ENCODE peak calls at places on chromosomes 16 and 17, in four cellular contexts. N is fibroblast of lung, O is tibial nerve, W is transverse colon. I is an unnamed sample.

GRCh38 chr16:64615647-64616280 is 506.1 kb downstream of the CDH11 start:
- DNase-seq in O (no peak), W (no peak), N (peak), I (no peak)

GRCh38 chr16:20865420-20866126 is 34.6 kb downstream of the DCUN1D3 start:
- DNase-seq in W (no peak), O (no peak), N (peak), I (no peak)

GRCh38 chr16:30775381-30776099 is 11.5 kb downstream of the ZNF629 start:
- DNase-seq in W (peak), O (peak), N (peak), I (peak)

GRCh38 chr16:58563775-58564174 is 48.5 kb downstream of the SETD6 start:
- DNase-seq in N (no peak), W (no peak), O (no peak), I (no peak)

GRCh38 chr16:53984936-53985335 is 281.0 kb downstream of the FTO start:
- DNase-seq in W (no peak), N (no peak), O (no peak), I (no peak)

GRCh38 chr17:73281926-73282325 is 20.2 kb upstream of the CPSF4L start:
- DNase-seq in O (no peak), W (no peak), N (no peak), I (no peak)

GRCh38 chr17:8068736-8069586 is 18.6 kb downstream of the ALOX12B start:
- DNase-seq in W (peak), O (peak), N (no peak), I (no peak)

GRCh38 chr17:57431415-57431814 is 175.1 kb downstream of the MSI2 start:
- DNase-seq in N (no peak), W (no peak), O (no peak), I (no peak)

GRCh38 chr17:43360376-43360738 is 38.4 kb upstream of the ARL4D start:
- DNase-seq in O (peak), N (peak), W (peak), I (no peak)

GRCh38 chr17:42917236-42917603 is 16.6 kb downstream of the G6PC1 start:
- DNase-seq in W (no peak), N (peak), O (no peak), I (no peak)

GRCh38 chr16:67931712-67932461 is at the start of gene CTRL:
- DNase-seq in O (no peak), W (no peak), N (no peak), I (no peak)

GRCh38 chr17:45955326-45955725 is 43.7 kb upstream of the STH start:
- DNase-seq in N (no peak), W (no peak), O (no peak), I (no peak)

GRCh38 chr16:17784073-17784472 is 313.3 kb upstream of the XYLT1 start:
- DNase-seq in N (peak), O (no peak), W (no peak), I (no peak)

GRCh38 chr16:3822366-3823045 is 58.0 kb downstream of the CREBBP start:
- DNase-seq in O (no peak), W (no peak), N (peak), I (no peak)

GRCh38 chr17:29645516-29646051 is 22.9 kb upstream of the CORO6 start:
- DNase-seq in W (peak), N (peak), O (peak), I (no peak)

GRCh38 chr17:55300479-55301290 is 35.9 kb downstream of the HLF start:
- DNase-seq in O (no peak), W (no peak), N (no peak), I (no peak)

GRCh38 chr17:18069101-18069500 is 18.6 kb upstream of the DRG2 start:
- DNase-seq in O (no peak), W (no peak), N (no peak), I (no peak)

GRCh38 chr17:17129466-17129865 is 76.7 kb downstream of the PLD6 start:
- DNase-seq in N (no peak), W (no peak), O (no peak), I (no peak)

GRCh38 chr17:8649157-8650118 is 18.9 kb upstream of the MYH10 start:
- DNase-seq in O (no peak), N (peak), W (no peak), I (no peak)

GRCh38 chr16:67029249-67030096 is 524 bp downstream of the CBFB start:
- DNase-seq in N (peak), W (peak), O (peak), I (peak)

GRCh38 chr16:50862818-50863672 is 121.2 kb downstream of the CYLD start:
- DNase-seq in N (no peak), O (peak), W (no peak), I (no peak)

GRCh38 chr17:7475764-7476422 is 3.5 kb downstream of the ZBTB4 start:
- DNase-seq in W (peak), O (peak), N (no peak), I (no peak)

GRCh38 chr17:77865109-77865611 is 93.3 kb upstream of the TNRC6C start:
- DNase-seq in O (no peak), W (no peak), N (no peak), I (no peak)

GRCh38 chr17:66637491-66637890 is 197.4 kb upstream of the CACNG5 start:
- DNase-seq in O (no peak), W (no peak), N (peak), I (no peak)

GRCh38 chr17:40561871-40562611 is 3.2 kb downstream of the CCR7 start:
- DNase-seq in N (no peak), O (no peak), W (no peak), I (no peak)
- H3K4me3 ChIP-seq in N (no peak), O (no peak), W (no peak), I (no peak)

GRCh38 chr16:11552445-11552844 is 34.3 kb downstream of the LITAF start:
- DNase-seq in W (no peak), O (no peak), N (no peak), I (no peak)
- H3K27ac ChIP-seq in W (peak), O (no peak), N (no peak), I (no peak)

GRCh38 chr16:19179890-19180490 is 11.9 kb downstream of the SYT17 start:
- DNase-seq in N (peak), W (peak), O (peak), I (no peak)
- H3K4me3 ChIP-seq in N (no peak), W (no peak), O (no peak), I (no peak)

DNA sequence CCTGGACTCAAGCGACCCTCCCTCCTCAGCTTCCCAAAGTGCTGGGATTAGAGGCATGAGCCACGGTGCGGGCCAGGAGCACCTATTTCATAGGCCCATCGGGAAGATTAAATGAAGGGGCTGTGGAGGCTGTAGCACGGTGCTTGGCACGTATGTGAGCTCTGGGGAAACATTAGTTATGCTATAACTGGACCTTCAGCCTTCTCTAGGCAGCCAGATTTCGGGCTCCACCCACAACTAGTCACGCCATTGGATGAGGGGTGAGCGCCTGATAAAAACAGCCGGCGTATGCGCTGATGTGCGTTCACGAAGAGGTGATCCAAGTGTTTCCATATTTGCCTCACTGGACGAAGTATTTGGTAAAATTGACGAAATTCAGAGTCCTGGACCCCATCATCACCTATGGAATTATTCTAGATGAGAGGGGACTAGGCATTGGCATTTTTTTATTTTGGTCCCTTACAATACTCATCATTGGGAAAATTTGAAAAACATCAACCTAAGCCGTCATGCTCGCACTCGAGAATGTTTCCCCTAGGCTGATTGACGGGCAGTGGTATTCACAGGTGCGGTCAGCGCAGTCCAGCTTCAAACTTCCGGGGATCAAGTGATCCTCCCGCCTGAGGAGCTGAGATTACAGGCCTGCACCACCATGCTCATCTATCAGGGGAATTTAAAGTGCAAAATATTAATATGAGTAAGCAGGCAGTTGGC is 1.8 kb upstream of the ANKRD11 start:
- DNase-seq in O (no peak), W (no peak), N (no peak), I (no peak)
- H3K27ac ChIP-seq in O (no peak), W (no peak), N (peak), I (no peak)

GRCh38 chr17:31388351-31388750 is 3.1 kb upstream of the RAB11FIP4 start:
- DNase-seq in N (no peak), O (no peak), W (no peak), I (no peak)
- H3K4me3 ChIP-seq in N (no peak), O (no peak), W (no peak), I (no peak)

GRCh38 chr17:48989100-48989499 is 8.1 kb upstream of the IGF2BP1 start:
- DNase-seq in N (no peak), W (no peak), O (no peak), I (no peak)

GRCh38 chr17:48992433-48992832 is 4.8 kb upstream of the IGF2BP1 start:
- DNase-seq in O (no peak), N (no peak), W (no peak), I (no peak)

GRCh38 chr17:48993305-48993704 is 3.9 kb upstream of the IGF2BP1 start:
- DNase-seq in W (no peak), O (no peak), N (no peak), I (no peak)

GRCh38 chr17:48994548-48995331 is 2.4 kb upstream of the IGF2BP1 start:
- DNase-seq in N (no peak), W (no peak), O (no peak), I (no peak)

GRCh38 chr17:48990882-48991357 is 6.3 kb upstream of the IGF2BP1 start:
- DNase-seq in W (no peak), N (no peak), O (no peak), I (no peak)
- H3K27ac ChIP-seq in W (no peak), N (no peak), O (no peak), I (no peak)

GRCh38 chr16:8948831-8949230 is 14.9 kb downstream of the USP7 start:
- DNase-seq in W (no peak), O (no peak), N (no peak), I (no peak)
- H3K4me3 ChIP-seq in W (no peak), O (no peak), N (no peak), I (no peak)

DNA sequence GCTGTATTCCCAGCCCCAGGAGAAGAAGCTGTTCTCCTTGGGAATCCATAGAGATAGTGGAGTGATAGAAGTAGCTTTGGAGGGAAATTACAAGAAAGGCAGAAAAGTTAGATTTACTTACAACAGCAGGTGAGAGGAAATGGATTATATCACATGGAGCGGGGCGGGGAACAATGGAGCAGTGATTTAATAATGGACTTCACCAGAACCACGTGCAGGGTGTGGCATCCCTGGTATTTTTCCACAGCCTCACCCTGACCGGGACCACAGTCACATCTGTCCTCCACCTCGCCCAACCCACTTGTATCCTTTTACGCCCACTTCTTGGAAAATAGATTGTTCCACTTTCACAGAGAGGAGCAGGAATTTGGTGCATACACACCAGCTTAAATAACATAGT is 16.0 kb upstream of the CYB5B start:
- DNase-seq in W (peak), N (peak), O (no peak), I (no peak)
- H3K27ac ChIP-seq in W (peak), N (no peak), O (no peak), I (no peak)

I was measured in SJSA1.